ENCODE peak calls at places on chromosomes 11 and 22, in ten cellular contexts. S is LHCN-M2; H is CD4-positive, alpha-beta T cell; Z is nephron progenitor cell; T is activated T-helper 1 cell treated with anti-CD3 and anti-CD28 coated beads, Interleukin-2, amount 50 U/mL, for 16 hours; U is T-helper 9 cell; R is astrocyte of the cerebellum; O is iris pigment epithelial cell; L is substantia nigra; X is NAMALWA. G is an unnamed sample.

GRCh38 chr22:37979782-37980181 is 4.6 kb downstream of the SOX10 start:
- DNase-seq in S (no peak), H (no peak), Z (no peak), T (no peak), U (no peak), R (no peak), O (no peak), L (no peak), X (no peak), G (no peak)

GRCh38 chr11:2262301-2263011 is 7.9 kb downstream of the ASCL2 start:
- DNase-seq in S (no peak), H (no peak), Z (no peak), T (no peak), U (no peak), R (no peak), O (no peak), L (no peak), X (no peak), G (no peak)

GRCh38 chr22:35463231-35463933 is 63.4 kb downstream of the MCM5 start:
- DNase-seq in S (no peak), H (no peak), Z (no peak), T (no peak), U (no peak), R (no peak), O (no peak), L (no peak), X (no peak), G (no peak)

GRCh38 chr11:125871391-125872137 is 15.9 kb upstream of the HYLS1 start:
- DNase-seq in S (peak), H (peak), Z (peak), T (no peak), U (no peak), R (peak), O (peak), L (no peak), X (peak), G (no peak)

GRCh38 chr11:7892059-7892699 is 38.9 kb downstream of the OR10A6 start:
- DNase-seq in S (peak), H (no peak), Z (no peak), T (no peak), U (no peak), R (no peak), O (peak), L (no peak), X (peak), G (peak)

GRCh38 chr11:120192831-120193625 is 17.8 kb upstream of the OAF start:
- DNase-seq in S (no peak), H (no peak), Z (no peak), T (no peak), U (no peak), R (no peak), O (no peak), L (no peak), X (no peak), G (no peak)

GRCh38 chr11:1072116-1072820 is 2.4 kb upstream of the MUC2 start:
- DNase-seq in S (peak), H (no peak), Z (no peak), T (no peak), U (no peak), R (no peak), O (peak), L (no peak), X (no peak), G (no peak)

GRCh38 chr11:118415739-118416068 is 14.3 kb downstream of the ATP5MG start:
- DNase-seq in S (peak), H (peak), Z (no peak), T (no peak), U (no peak), R (peak), O (peak), L (no peak), X (no peak), G (peak)

GRCh38 chr11:1656061-1656441 is 26.5 kb downstream of the KRTAP5-5 start:
- DNase-seq in S (peak), H (no peak), Z (no peak), T (no peak), U (no peak), R (no peak), O (no peak), L (no peak), X (no peak), G (no peak)

GRCh38 chr11:48170840-48171233 is 45.8 kb upstream of the OR4B1 start:
- DNase-seq in S (peak), H (no peak), Z (no peak), T (no peak), U (no peak), R (no peak), O (peak), L (no peak), X (peak), G (no peak)

GRCh38 chr22:19805821-19806212 is 45.2 kb downstream of the TBX1 start:
- DNase-seq in S (peak), H (no peak), Z (no peak), T (no peak), U (no peak), R (no peak), O (no peak), L (no peak), X (no peak), G (no peak)

GRCh38 chr11:126359431-126360048 is 4.1 kb downstream of the ST3GAL4 start:
- DNase-seq in S (no peak), H (no peak), Z (no peak), T (no peak), U (no peak), R (no peak), O (peak), L (peak), X (no peak), G (peak)

GRCh38 chr22:39960791-39961746 is 872 bp downstream of the TMA7B start:
- DNase-seq in S (peak), H (peak), Z (no peak), T (peak), U (peak), R (peak), O (peak), L (no peak), X (no peak), G (peak)

GRCh38 chr11:67373916-67374570 is 645 bp upstream of the CLCF1 start:
- DNase-seq in S (peak), H (peak), Z (peak), T (peak), U (peak), R (peak), O (peak), L (peak), X (peak), G (peak)

GRCh38 chr11:114319716-114320328 is 23.6 kb downstream of the NNMT start:
- DNase-seq in S (peak), H (no peak), Z (no peak), T (no peak), U (no peak), R (no peak), O (no peak), L (no peak), X (no peak), G (no peak)

GRCh38 chr11:12640926-12641849 is 33.0 kb upstream of the TEAD1 start:
- DNase-seq in S (no peak), H (no peak), Z (no peak), T (no peak), U (no peak), R (no peak), O (no peak), L (no peak), X (no peak), G (no peak)

GRCh38 chr22:16989915-16990314 is 18.1 kb downstream of the GAB4 start:
- DNase-seq in S (no peak), H (no peak), Z (no peak), T (no peak), U (no peak), R (no peak), O (no peak), L (no peak), X (no peak), G (no peak)

GRCh38 chr11:44746894-44747293 is 20.1 kb downstream of the TSPAN18 start:
- DNase-seq in S (no peak), H (no peak), Z (no peak), T (no peak), U (no peak), R (no peak), O (no peak), L (peak), X (no peak), G (no peak)

GRCh38 chr11:72361321-72361720 is 73.0 kb downstream of the CLPB start:
- DNase-seq in S (no peak), H (no peak), Z (no peak), T (no peak), U (no peak), R (no peak), O (no peak), L (no peak), X (no peak), G (no peak)

GRCh38 chr22:19825904-19826618 is 28.6 kb downstream of the GNB1L start:
- DNase-seq in S (no peak), H (no peak), Z (no peak), T (no peak), U (no peak), R (no peak), O (no peak), L (no peak), X (no peak), G (no peak)

GRCh38 chr11:101169944-101170343 is 40.3 kb upstream of the PGR start:
- DNase-seq in S (no peak), H (no peak), Z (no peak), T (no peak), U (no peak), R (no peak), O (no peak), L (no peak), X (no peak), G (no peak)

GRCh38 chr22:30615543-30615954 is 8.6 kb downstream of the TCN2 start:
- DNase-seq in S (no peak), H (no peak), Z (no peak), T (no peak), U (no peak), R (no peak), O (no peak), L (no peak), X (no peak), G (no peak)

G was measured in skeletal muscle cell.